ENCODE peak calls at places on chromosome 21, in five cellular contexts. X, H, Y, O and S are unnamed samples.

GRCh38 chr21:39384674-39385298 is 35.9 kb upstream of the HMGN1 start:
- DNase-seq in O (no peak), H (peak; percentile 42), X (peak; percentile 61), Y (no peak), S (no peak)

GRCh38 chr21:46172863-46173528 is 11.3 kb downstream of the SPATC1L start:
- DNase-seq in Y (no peak), X (no peak), H (no peak), O (no peak), S (no peak)

GRCh38 chr21:18812308-18812707 is 408.7 kb upstream of the TMPRSS15 start:
- DNase-seq in X (no peak), Y (no peak), H (no peak), O (no peak), S (no peak)

GRCh38 chr21:26534517-26534916 is 38.6 kb downstream of the CYYR1 start:
- DNase-seq in O (no peak), Y (no peak), H (no peak), X (no peak), S (no peak)

GRCh38 chr21:24259241-24259640 is 1348.0 kb downstream of the MRPL39 start:
- DNase-seq in X (no peak), O (no peak), H (peak; percentile 8), Y (no peak), S (no peak)

GRCh38 chr21:39696620-39697019 is 48.4 kb upstream of the IGSF5 start:
- DNase-seq in H (peak; percentile 1), O (no peak), X (no peak), Y (peak; percentile 33), S (no peak)

GRCh38 chr21:38920631-38921398 is 115.1 kb downstream of the ETS2 start:
- DNase-seq in X (no peak), O (no peak), Y (no peak), H (peak; percentile 87), S (no peak)

GRCh38 chr21:26007911-26008579 is 162.5 kb downstream of the APP start:
- DNase-seq in X (no peak), Y (no peak), H (peak; percentile 74), O (no peak), S (no peak)

GRCh38 chr21:42836767-42837301 is 42.5 kb downstream of the WDR4 start:
- DNase-seq in H (no peak), O (no peak), X (no peak), Y (no peak), S (no peak)

GRCh38 chr21:14762734-14763694 is 216.9 kb upstream of the SAMSN1 start:
- DNase-seq in X (no peak), H (no peak), Y (no peak), O (no peak), S (no peak)

GRCh38 chr21:45506241-45506817 is 35.9 kb downstream of the SLC19A1 start:
- DNase-seq in H (no peak), O (peak; percentile 53), Y (no peak), X (no peak), S (no peak)

GRCh38 chr21:28148400-28149064 is 844.1 kb downstream of the LTN1 start:
- DNase-seq in H (peak; percentile 42), O (no peak), Y (no peak), X (no peak), S (no peak)

GRCh38 chr21:16046625-16047340 is 317.0 kb downstream of the USP25 start:
- DNase-seq in O (no peak), H (peak; percentile 9), X (peak; percentile 56), Y (no peak), S (no peak)

GRCh38 chr21:21714396-21714795 is 716.2 kb downstream of the NCAM2 start:
- DNase-seq in H (peak; percentile 72), X (peak; percentile 84), O (no peak), Y (no peak), S (no peak)

GRCh38 chr21:46622226-46622625 is 13.2 kb upstream of the PRMT2 start:
- DNase-seq in X (no peak), H (no peak), Y (peak; percentile 81), O (no peak), S (no peak)

GRCh38 chr21:45513003-45513706 is 29.1 kb downstream of the SLC19A1 start:
- DNase-seq in H (no peak), Y (no peak), X (no peak), O (peak; percentile 80), S (peak; percentile 85)

GRCh38 chr21:31988492-31989285 is 115.9 kb downstream of the HUNK start:
- DNase-seq in H (no peak), X (no peak), O (no peak), Y (no peak), S (no peak)

GRCh38 chr21:45875416-45875760 is 106.2 kb upstream of the COL6A1 start:
- DNase-seq in H (no peak), X (no peak), Y (no peak), O (no peak), S (no peak)

GRCh38 chr21:41763398-41763931 is 3.4 kb downstream of the RIPK4 start:
- DNase-seq in X (no peak), H (no peak), O (no peak), Y (peak; percentile 55), S (peak; percentile 63)
- H3K4me3 ChIP-seq in X (no peak overlapping the region), H (no peak overlapping the region), O (no peak overlapping the region), Y (peak overlapping the region; percentile 53), S (no peak overlapping the region)

GRCh38 chr21:36073181-36073580 is 3.4 kb downstream of the CBR1 start:
- DNase-seq in O (no peak), H (no peak), X (no peak), Y (no peak), S (peak; percentile 31)
- H3K4me3 ChIP-seq in O (no peak overlapping the region), H (no peak overlapping the region), X (no peak overlapping the region), Y (no peak overlapping the region), S (no peak overlapping the region)

GRCh38 chr21:34222031-34222335 is 141.8 kb upstream of the KCNE2 start:
- DNase-seq in H (no peak), Y (no peak), X (no peak), O (no peak), S (no peak)
- H3K4me3 ChIP-seq in H (no peak overlapping the region), Y (no peak overlapping the region), X (no peak overlapping the region), O (no peak overlapping the region), S (no peak overlapping the region)

DNA sequence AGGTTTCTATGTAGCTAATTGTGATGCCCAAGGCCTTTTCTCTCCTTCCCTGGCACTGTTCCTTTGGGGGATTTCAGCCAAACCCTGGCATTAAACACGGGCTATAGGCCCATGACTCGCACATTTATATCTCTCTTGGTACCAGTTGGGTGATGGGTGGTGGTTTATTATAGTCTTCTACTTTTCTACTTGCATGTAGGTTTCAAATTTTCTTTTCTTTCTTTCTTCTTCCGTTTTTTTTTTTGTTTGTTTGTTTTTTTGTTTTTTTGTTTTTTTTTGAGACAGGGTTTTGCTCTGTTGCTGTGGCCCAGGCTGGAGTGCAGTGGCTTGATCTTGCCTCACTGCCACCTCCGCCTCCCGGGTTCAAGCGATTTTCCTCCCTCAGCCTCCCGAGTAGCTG is 1.1 kb downstream of the IL10RB start:
- DNase-seq in H (no peak), X (no peak), O (no peak), Y (no peak), S (no peak)
- H3K4me3 ChIP-seq in H (peak overlapping the region; percentile 68), X (peak overlapping the region; percentile 89), O (peak overlapping the region; percentile 68), Y (peak overlapping the region; percentile 68), S (peak overlapping the region; percentile 86)

GRCh38 chr21:37766104-37766503 is 150.2 kb downstream of the KCNJ6 start:
- DNase-seq in H (no peak), O (no peak), Y (no peak), X (no peak), S (no peak)
- H3K4me3 ChIP-seq in H (no peak overlapping the region), O (no peak overlapping the region), Y (no peak overlapping the region), X (no peak overlapping the region), S (no peak overlapping the region)

DNA sequence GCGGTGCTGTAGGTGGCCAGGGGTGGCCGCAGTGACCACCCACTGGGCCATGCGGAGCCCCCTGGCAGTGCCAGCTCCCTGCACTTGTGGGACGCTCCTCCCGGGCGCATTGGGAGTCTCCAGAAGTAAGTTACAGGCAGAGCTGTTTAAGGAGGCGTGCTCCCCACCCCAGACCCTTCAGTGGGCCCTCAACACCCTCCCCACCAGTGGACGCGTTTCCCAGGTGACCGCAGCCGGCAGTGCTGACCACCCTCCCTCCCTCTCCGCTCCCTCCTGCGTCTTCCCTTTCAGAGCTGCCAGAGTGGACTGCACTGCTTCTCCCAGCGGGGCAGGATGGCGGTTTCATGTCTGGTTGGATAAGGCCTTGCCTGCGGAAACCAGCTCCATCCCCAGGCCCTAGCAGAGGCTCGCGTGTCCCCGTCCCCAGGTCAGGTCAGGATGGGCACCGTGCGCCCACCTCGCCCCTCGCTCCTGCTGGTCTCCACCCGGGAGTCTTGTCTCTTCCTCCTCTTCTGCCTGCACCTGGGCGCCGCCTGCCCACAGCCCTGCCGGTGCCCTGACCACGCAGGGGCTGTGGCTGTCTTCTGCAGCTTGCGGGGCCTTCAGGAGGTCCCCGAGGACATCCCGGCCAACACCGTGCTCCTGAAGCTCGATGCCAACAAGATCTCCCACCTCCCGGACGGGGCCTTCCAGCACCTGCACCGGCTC is 1.1 kb downstream of the LRRC3 start:
- DNase-seq in X (no peak), H (no peak), Y (no peak), O (peak; percentile 80), S (no peak)
- H3K4me3 ChIP-seq in X (peak overlapping the region; percentile 31), H (no peak overlapping the region), Y (peak overlapping the region; percentile 83), O (peak overlapping the region; percentile 83), S (peak overlapping the region; percentile 79)

GRCh38 chr21:9738527-9738926 is 782.9 kb upstream of the TPTE start:
- DNase-seq in O (no peak), H (no peak), Y (no peak), X (no peak), S (no peak)

GRCh38 chr21:9737871-9738520 is 783.4 kb upstream of the TPTE start:
- DNase-seq in O (no peak), Y (no peak), X (no peak), H (no peak), S (no peak)

GRCh38 chr21:9741343-9741742 is 780.0 kb upstream of the TPTE start:
- DNase-seq in H (no peak), O (no peak), Y (no peak), X (no peak), S (no peak)

GRCh38 chr21:9735421-9735961 is 785.9 kb upstream of the TPTE start:
- DNase-seq in X (no peak), H (no peak), O (peak; percentile 84), Y (no peak), S (no peak)

GRCh38 chr21:9739240-9739639 is 782.1 kb upstream of the TPTE start:
- DNase-seq in H (no peak), Y (no peak), X (no peak), O (peak; percentile 61), S (no peak)
- H3K4me3 ChIP-seq in H (no peak overlapping the region), Y (no peak overlapping the region), X (no peak overlapping the region), O (no peak overlapping the region), S (no peak overlapping the region)

DNA sequence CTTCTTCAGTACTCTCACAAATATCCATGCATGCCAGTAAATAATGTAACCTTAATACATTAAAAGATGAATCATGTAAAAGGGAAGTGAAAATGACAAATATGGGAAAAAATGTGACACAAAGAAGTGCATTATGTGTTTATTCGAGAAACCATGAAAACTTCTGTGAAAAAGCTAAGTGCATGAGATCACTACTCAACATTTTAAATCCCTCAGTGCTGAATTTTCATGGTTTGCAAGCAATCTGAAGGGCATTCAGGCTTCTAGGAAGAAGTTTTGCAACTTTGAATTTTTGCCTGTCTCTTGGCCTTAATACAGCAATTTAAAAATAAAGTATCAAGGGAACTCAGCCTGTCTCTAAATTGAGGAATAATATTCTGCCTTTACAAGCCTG is 78.2 kb downstream of the MAP3K7CL start:
- DNase-seq in H (peak; percentile 84), X (peak; percentile 76), Y (no peak), O (no peak), S (no peak)
- H3K4me3 ChIP-seq in H (no peak overlapping the region), X (no peak overlapping the region), Y (no peak overlapping the region), O (no peak overlapping the region), S (no peak overlapping the region)